ENCODE peak calls at places on chromosomes 7 and 10, in six cellular contexts. Z, T, F, K, S and R are unnamed samples.

GRCh38 chr10:120980316-120980975 is 129.3 kb downstream of the WDR11 start:
- DNase-seq in Z (no peak), T (no peak), F (no peak), K (no peak), S (no peak), R (no peak)

GRCh38 chr10:78215645-78216044 is 182.0 kb downstream of the RPS24 start:
- DNase-seq in Z (no peak), T (peak), F (no peak), K (peak), S (no peak), R (peak)

GRCh38 chr7:127207246-127207645 is 45.5 kb downstream of the GRM8 start:
- DNase-seq in Z (no peak), T (no peak), F (no peak), K (no peak), S (no peak), R (no peak)

GRCh38 chr10:47456096-47456485 is 27.8 kb downstream of the ANXA8 start:
- DNase-seq in Z (no peak), T (no peak), F (no peak), K (no peak), S (no peak), R (no peak)

GRCh38 chr10:52391927-52392602 is 78.0 kb downstream of the DKK1 start:
- DNase-seq in Z (no peak), T (no peak), F (no peak), K (no peak), S (no peak), R (no peak)

GRCh38 chr10:93198401-93199175 is 124.9 kb downstream of the CYP26A1 start:
- DNase-seq in Z (no peak), T (peak), F (no peak), K (no peak), S (peak), R (no peak)

GRCh38 chr7:14351167-14351566 is 361.7 kb upstream of the ETV1 start:
- DNase-seq in Z (no peak), T (no peak), F (no peak), K (peak), S (peak), R (no peak)

GRCh38 chr10:106956216-106956915 is 208.1 kb downstream of the SORCS1 start:
- DNase-seq in Z (no peak), T (no peak), F (no peak), K (no peak), S (no peak), R (no peak)

GRCh38 chr7:96495751-96496216 is 173.9 kb upstream of the SLC25A13 start:
- DNase-seq in Z (no peak), T (no peak), F (no peak), K (no peak), S (no peak), R (no peak)

GRCh38 chr7:157476201-157476600 is 139.4 kb downstream of the DNAJB6 start:
- DNase-seq in Z (no peak), T (no peak), F (no peak), K (no peak), S (no peak), R (no peak)

GRCh38 chr10:98323221-98324164 is 55.5 kb upstream of the LOXL4 start:
- DNase-seq in Z (no peak), T (peak), F (no peak), K (peak), S (no peak), R (no peak)

GRCh38 chr10:117496616-117497028 is 45.9 kb upstream of the EMX2 start:
- DNase-seq in Z (peak), T (peak), F (peak), K (peak), S (peak), R (peak)

GRCh38 chr7:106064836-106065559 is 47.1 kb downstream of the SYPL1 start:
- DNase-seq in Z (no peak), T (peak), F (no peak), K (peak), S (peak), R (peak)

GRCh38 chr10:110206988-110207804 is at the start of gene MXI1:
- DNase-seq in Z (peak), T (peak), F (no peak), K (peak), S (peak), R (peak)

GRCh38 chr7:114650491-114650890 is 235.9 kb downstream of the FOXP2 start:
- DNase-seq in Z (no peak), T (no peak), F (no peak), K (no peak), S (no peak), R (no peak)

GRCh38 chr7:142248166-142249160 is 9.4 kb downstream of the PRSS58 start:
- DNase-seq in Z (no peak), T (no peak), F (no peak), K (no peak), S (no peak), R (no peak)

GRCh38 chr10:33067481-33067880 is 109.5 kb upstream of the ITGB1 start:
- DNase-seq in Z (no peak), T (peak), F (no peak), K (no peak), S (no peak), R (no peak)

GRCh38 chr10:132243646-132244045 is 56.9 kb downstream of the DPYSL4 start:
- DNase-seq in Z (no peak), T (no peak), F (no peak), K (no peak), S (no peak), R (no peak)

GRCh38 chr10:45580781-45581496 is 91.6 kb downstream of the ZFAND4 start:
- DNase-seq in Z (peak), T (no peak), F (no peak), K (no peak), S (no peak), R (no peak)

GRCh38 chr10:22927661-22928403 is at the start of gene ARMC3:
- DNase-seq in Z (peak), T (no peak), F (peak), K (peak), S (peak), R (peak)

GRCh38 chr10:99869581-99869980 is 87.1 kb downstream of the ABCC2 start:
- DNase-seq in Z (no peak), T (no peak), F (no peak), K (no peak), S (no peak), R (no peak)

GRCh38 chr10:15744217-15744865 is 24.6 kb upstream of the ITGA8 start:
- DNase-seq in Z (peak), T (peak), F (no peak), K (peak), S (peak), R (no peak)

GRCh38 chr7:157347217-157347904 is 10.6 kb downstream of the DNAJB6 start:
- DNase-seq in Z (no peak), T (peak), F (no peak), K (peak), S (no peak), R (no peak)

GRCh38 chr7:133853706-133854276 is 273.3 kb upstream of the LRGUK start:
- DNase-seq in Z (peak), T (peak), F (no peak), K (no peak), S (peak), R (no peak)

GRCh38 chr10:111116762-111117445 is 40.1 kb downstream of the ADRA2A start:
- DNase-seq in Z (no peak), T (no peak), F (no peak), K (no peak), S (no peak), R (no peak)